ENCODE peak calls at places on chromosomes 6 and 20, in six cellular contexts. B is H1; D is cardiac muscle cell; F is neuronal stem cell; W is effector memory CD4-positive, alpha-beta T cell; Z is ascending aorta. O is an unnamed sample.
A peak's percentile ranks its signal among the peaks of the same experiment; 100 is the strongest.

GRCh38 chr6:135913785-135914184 is 62.3 kb downstream of the PDE7B start:
- DNase-seq in B (no peak), D (no peak), F (no peak), W (no peak), Z (no peak), O (no peak)

GRCh38 chr6:108801331-108801730 is 46.9 kb upstream of the ARMC2 start:
- DNase-seq in B (no peak), D (no peak), F (no peak), W (no peak), Z (no peak), O (no peak)

GRCh38 chr6:100134703-100135102 is 140.7 kb upstream of the MCHR2 start:
- DNase-seq in B (no peak), D (no peak), F (no peak), W (no peak), Z (no peak), O (no peak)

GRCh38 chr6:134308800-134309199 is 9.1 kb downstream of the SGK1 start:
- DNase-seq in B (no peak), D (no peak), F (no peak), W (no peak), Z (no peak), O (no peak)

GRCh38 chr6:31252625-31253024 is 19.3 kb downstream of the HLA-C start:
- DNase-seq in B (no peak), D (no peak), F (no peak), W (no peak), Z (no peak), O (no peak)

GRCh38 chr6:156720739-156721714 is 56.2 kb upstream of the ARID1B start:
- DNase-seq in B (peak; percentile 65), D (no peak), F (no peak), W (no peak), Z (no peak), O (no peak)

GRCh38 chr6:11197175-11197535 is 35.3 kb downstream of the NEDD9 start:
- DNase-seq in B (no peak), D (no peak), F (peak; percentile 37), W (no peak), Z (no peak), O (peak; percentile 66)

GRCh38 chr20:57649617-57650015 is 29.4 kb upstream of the ZBP1 start:
- DNase-seq in B (no peak), D (no peak), F (no peak), W (no peak), Z (no peak), O (no peak)

GRCh38 chr6:96002576-96002910 is 13.2 kb upstream of the FUT9 start:
- DNase-seq in B (no peak), D (no peak), F (no peak), W (no peak), Z (no peak), O (no peak)

GRCh38 chr6:113980937-113981554 is 10.1 kb upstream of the HDAC2 start:
- DNase-seq in B (no peak), D (peak; percentile 74), F (no peak), W (no peak), Z (no peak), O (no peak)

GRCh38 chr6:102848796-102849195 is 1455.3 kb downstream of the GRIK2 start:
- DNase-seq in B (no peak), D (no peak), F (no peak), W (no peak), Z (no peak), O (no peak)

GRCh38 chr6:102848210-102848609 is 1454.7 kb downstream of the GRIK2 start:
- DNase-seq in B (no peak), D (no peak), F (no peak), W (no peak), Z (no peak), O (no peak)

GRCh38 chr6:102853249-102853955 is 1459.9 kb downstream of the GRIK2 start:
- DNase-seq in B (no peak), D (no peak), F (no peak), W (no peak), Z (no peak), O (no peak)
- H3K27ac ChIP-seq in B (no peak overlapping the region), D (no peak overlapping the region), F (no peak overlapping the region), W (no peak overlapping the region), Z (no peak overlapping the region), O (no peak overlapping the region)

DNA sequence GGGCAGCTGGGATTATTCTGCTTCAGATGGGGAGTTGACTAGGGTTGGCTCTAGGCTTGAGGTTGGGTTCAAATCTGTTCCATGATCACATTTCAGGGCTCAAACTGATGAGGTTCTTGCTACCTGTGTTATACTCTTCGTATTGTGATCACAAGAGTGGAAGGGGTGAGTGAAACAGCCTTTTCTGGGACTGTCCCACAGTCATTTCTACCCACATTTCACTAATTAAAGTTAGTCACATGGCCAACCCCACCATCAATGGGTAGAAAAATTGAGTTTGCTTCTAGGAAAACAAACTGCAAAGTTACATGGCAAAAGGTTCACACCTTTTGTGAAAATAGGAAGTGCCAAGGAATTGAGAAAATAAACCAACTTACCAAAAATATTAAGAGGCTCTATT is 33.5 kb upstream of the BMP2 start:
- DNase-seq in B (no peak), D (no peak), F (no peak), W (no peak), Z (no peak), O (no peak)
- H3K4me3 ChIP-seq in B (no peak overlapping the region), D (no peak overlapping the region), F (no peak overlapping the region), W (no peak overlapping the region), Z (no peak overlapping the region), O (no peak overlapping the region)

DNA sequence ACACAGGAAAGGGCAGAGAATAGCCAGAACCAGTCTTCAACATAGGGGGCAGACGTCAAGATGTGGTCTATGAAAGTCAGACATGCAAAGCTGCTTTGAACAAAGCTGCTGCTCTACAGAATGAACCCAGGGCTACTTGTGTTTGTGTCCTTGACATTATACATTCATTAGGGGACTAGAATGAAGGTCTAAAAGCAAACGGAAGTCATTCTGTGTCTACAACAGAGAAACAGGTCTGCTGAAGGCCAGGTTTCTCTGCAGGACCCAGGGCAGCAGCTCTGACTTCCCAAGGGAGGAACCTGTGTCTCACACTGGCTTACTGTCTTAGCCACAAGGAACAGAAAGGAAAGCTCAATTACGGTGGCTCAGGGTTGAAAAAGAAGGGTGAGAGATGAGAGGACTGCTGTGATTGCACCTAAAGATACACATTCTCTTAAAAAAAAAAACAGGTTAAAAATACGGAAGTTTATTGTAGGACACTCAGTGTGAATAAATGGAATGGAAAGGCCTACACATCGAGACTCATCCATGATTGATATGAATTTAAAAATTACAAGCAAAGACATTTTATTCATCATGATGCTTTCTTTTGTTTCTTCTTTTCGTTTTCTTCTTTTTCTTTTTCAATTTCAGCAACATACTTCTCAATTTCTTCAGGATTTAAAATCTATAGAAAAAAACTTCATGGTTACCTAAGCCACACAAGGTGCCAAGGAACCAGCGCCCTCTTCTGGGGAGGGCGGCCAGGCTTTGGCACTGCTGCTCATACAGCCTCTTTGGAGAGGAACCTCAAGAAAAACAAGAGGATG is 6.7 kb downstream of the PSMA7 start:
- DNase-seq in B (no peak), D (peak; percentile 80), F (no peak), W (peak; percentile 46), Z (peak; percentile 84), O (no peak)
- H3K27ac ChIP-seq in B (no peak overlapping the region), D (peak overlapping the region; percentile 68), F (no peak overlapping the region), W (no peak overlapping the region), Z (peak overlapping the region; percentile 33), O (no peak overlapping the region)

GRCh38 chr6:163038317-163038716 is 310.5 kb downstream of the PACRG start:
- DNase-seq in B (no peak), D (peak; percentile 25), F (no peak), W (no peak), Z (no peak), O (no peak)
- H3K4me3 ChIP-seq in B (no peak overlapping the region), D (no peak overlapping the region), F (no peak overlapping the region), W (no peak overlapping the region), Z (no peak overlapping the region), O (no peak overlapping the region)

GRCh38 chr6:52560462-52560861 is 16.4 kb downstream of the TRAM2 start:
- DNase-seq in B (no peak), D (no peak), F (no peak), W (no peak), Z (no peak), O (no peak)
- H3K27ac ChIP-seq in B (no peak overlapping the region), D (no peak overlapping the region), F (no peak overlapping the region), W (no peak overlapping the region), Z (no peak overlapping the region), O (no peak overlapping the region)

DNA sequence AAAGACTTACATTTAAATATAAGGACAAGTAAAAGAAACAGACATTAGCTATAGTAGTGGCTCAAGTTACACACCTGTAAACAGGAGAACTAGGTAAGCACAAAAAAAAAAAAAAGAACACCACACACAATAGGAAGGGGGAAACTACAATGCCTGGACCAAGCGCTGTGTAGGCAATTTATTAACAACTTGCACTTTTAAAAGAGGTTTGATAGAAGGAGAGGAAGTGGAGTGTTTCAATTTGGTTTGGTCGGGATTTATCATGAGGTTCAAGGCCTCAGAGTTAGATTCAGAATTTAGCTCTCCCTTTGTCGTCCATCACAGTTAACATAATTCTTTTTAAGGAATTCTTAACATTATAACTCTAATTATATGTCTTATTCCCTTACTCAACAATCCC is 1.1 kb upstream of the USP49 start:
- DNase-seq in B (no peak), D (no peak), F (no peak), W (no peak), Z (no peak), O (no peak)
- H3K4me3 ChIP-seq in B (peak overlapping the region; percentile 77), D (peak overlapping the region; percentile 68), F (no peak overlapping the region), W (no peak overlapping the region), Z (no peak overlapping the region), O (peak overlapping the region; percentile 80)

GRCh38 chr20:50295762-50296449 is 105.3 kb downstream of the CEBPB start:
- DNase-seq in B (no peak), D (no peak), F (no peak), W (no peak), Z (no peak), O (no peak)

GRCh38 chr20:50297498-50298348 is 107.1 kb downstream of the CEBPB start:
- DNase-seq in B (no peak), D (no peak), F (no peak), W (no peak), Z (no peak), O (no peak)

GRCh38 chr20:50295345-50295744 is 104.7 kb downstream of the CEBPB start:
- DNase-seq in B (no peak), D (no peak), F (no peak), W (no peak), Z (no peak), O (no peak)

GRCh38 chr20:50298554-50299324 is 108.1 kb downstream of the CEBPB start:
- DNase-seq in B (no peak), D (no peak), F (no peak), W (no peak), Z (no peak), O (no peak)

DNA sequence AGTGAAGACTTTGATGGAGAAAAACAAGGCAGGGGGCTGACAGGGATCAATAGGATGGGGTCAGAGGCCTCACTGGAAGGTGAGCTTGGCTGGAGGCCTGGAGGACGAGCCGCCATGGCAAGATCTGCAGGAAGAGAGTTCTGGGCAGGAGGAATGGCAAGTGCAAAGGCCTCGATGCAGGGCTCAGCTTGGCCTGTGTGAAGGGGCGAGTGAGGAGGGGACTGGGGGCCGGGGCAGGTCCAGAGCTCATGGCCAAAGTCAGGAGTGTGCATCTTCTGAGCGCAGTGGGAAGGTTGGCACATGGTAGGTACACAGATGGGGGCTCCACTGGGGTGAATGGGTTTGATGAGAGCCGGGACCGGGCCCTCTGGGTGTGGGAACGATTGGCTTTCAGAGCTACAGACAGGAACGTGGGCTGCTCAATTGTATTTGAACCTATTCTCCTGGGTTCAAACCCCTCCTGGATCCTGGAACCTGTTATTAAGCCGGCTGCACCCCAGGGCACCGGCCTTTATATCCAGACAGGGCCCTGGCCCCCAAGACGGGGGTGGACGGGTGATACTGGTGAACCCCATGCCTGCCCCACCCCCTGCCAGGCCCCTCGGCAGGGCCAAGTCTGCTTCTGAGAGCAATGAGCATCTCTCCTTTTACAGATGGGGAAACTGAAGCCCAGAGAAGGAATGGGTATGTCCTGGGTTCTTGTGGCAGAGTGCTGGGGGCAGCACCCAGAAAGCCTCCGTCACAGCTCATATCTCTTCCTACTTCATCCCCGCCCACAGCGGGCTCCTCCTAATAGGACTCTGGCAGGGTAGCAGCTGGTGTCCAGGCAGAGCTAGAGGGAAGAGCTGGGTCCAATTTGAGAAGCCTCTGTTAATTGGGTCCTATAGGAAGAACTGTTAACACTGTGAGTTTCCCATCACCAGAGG is 106.1 kb downstream of the CEBPB start:
- DNase-seq in B (no peak), D (no peak), F (no peak), W (no peak), Z (no peak), O (no peak)
- H3K27ac ChIP-seq in B (no peak overlapping the region), D (no peak overlapping the region), F (no peak overlapping the region), W (no peak overlapping the region), Z (peak overlapping the region; percentile 65), O (peak overlapping the region; percentile 61)

O was measured in AG04450.